ENCODE peak calls at places on chromosomes 11 and 22, in four cellular contexts. N is IMR-90, A is H1, B is fibroblast of lung. O is an unnamed sample. For H4K20me1, the result is how much of the 10 kb centered on the place peaks cover.

GRCh38 chr11:134022748-134023147 is 46.1 kb upstream of the JAM3 start:
- DNase-seq in N (no peak), A (no peak), B (no peak), O (no peak)

GRCh38 chr11:126664643-126665042 is 309.2 kb downstream of the ST3GAL4 start:
- DNase-seq in N (no peak), A (no peak), B (no peak), O (no peak)

GRCh38 chr11:65663634-65664200 is 1.0 kb upstream of the RELA start:
- DNase-seq in N (peak), A (no peak), B (peak), O (peak)

GRCh38 chr11:71477637-71478011 is 24.6 kb downstream of the NADSYN1 start:
- DNase-seq in N (no peak), A (peak), B (no peak), O (no peak)

GRCh38 chr11:16924826-16925494 is 89.3 kb downstream of the PLEKHA7 start:
- DNase-seq in N (no peak), A (peak), B (peak), O (no peak)

GRCh38 chr11:65423516-65424199 is 1.1 kb downstream of the NEAT1 start:
- DNase-seq in N (peak), A (no peak), B (peak), O (peak)

GRCh38 chr11:8252388-8252787 is 11.3 kb downstream of the LMO1 start:
- DNase-seq in N (no peak), A (peak), B (no peak), O (no peak)

GRCh38 chr11:128948583-128948982 is 5.9 kb upstream of the TP53AIP1 start:
- DNase-seq in N (no peak), A (no peak), B (no peak), O (no peak)

GRCh38 chr11:1267441-1268100 is 41.9 kb downstream of the TOLLIP start:
- DNase-seq in N (no peak), A (no peak), B (no peak), O (no peak)
- H4K20me1 ChIP-seq in N (under half), A (under half), B (under half), O (under half)

GRCh38 chr22:36344106-36344827 is 43.5 kb downstream of the MYH9 start:
- DNase-seq in N (no peak), A (no peak), B (no peak), O (no peak)
- H4K20me1 ChIP-seq in N (half or more), A (under half), B (under half), O (under half)

GRCh38 chr11:9855579-9856260 is 191.8 kb downstream of the SWAP70 start:
- DNase-seq in N (peak), A (no peak), B (peak), O (peak)
- H4K20me1 ChIP-seq in N (under half), A (under half), B (under half), O (under half)

GRCh38 chr22:45949258-45949870 is 27.6 kb downstream of the WNT7B start:
- DNase-seq in N (no peak), A (no peak), B (no peak), O (no peak)

GRCh38 chr22:45945621-45946020 is 31.3 kb downstream of the WNT7B start:
- DNase-seq in N (no peak), A (no peak), B (no peak), O (no peak)

GRCh38 chr22:45948081-45948648 is 28.8 kb downstream of the WNT7B start:
- DNase-seq in N (no peak), A (no peak), B (no peak), O (no peak)

GRCh38 chr22:45949921-45950320 is 27.0 kb downstream of the WNT7B start:
- DNase-seq in N (no peak), A (no peak), B (no peak), O (no peak)

GRCh38 chr22:45946805-45947600 is 30.0 kb downstream of the WNT7B start:
- DNase-seq in N (no peak), A (no peak), B (no peak), O (no peak)
- H4K20me1 ChIP-seq in N (under half), A (under half), B (under half), O (under half)

DNA sequence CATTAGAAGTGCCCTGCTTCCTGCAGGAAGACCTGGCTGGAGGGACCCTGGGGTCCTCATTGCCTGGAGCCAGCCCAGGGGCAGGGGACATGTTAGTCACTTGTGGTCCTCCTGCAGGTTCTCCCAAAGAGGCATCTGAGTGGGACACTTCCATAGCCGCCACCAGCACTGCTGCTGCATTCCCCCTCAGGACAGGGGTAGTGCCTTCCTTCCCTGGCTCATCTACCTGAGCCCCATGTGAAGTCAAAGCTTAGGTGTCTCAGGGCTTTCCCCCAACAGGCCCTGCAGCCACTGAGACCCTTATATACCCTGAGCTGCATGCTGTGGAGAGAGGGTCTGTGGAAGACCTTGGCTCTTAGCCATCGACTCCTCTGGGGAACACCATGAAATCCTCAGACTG is 45.0 kb upstream of the VPREB1 start:
- DNase-seq in N (no peak), A (no peak), B (no peak), O (no peak)
- H4K20me1 ChIP-seq in N (under half), A (under half), B (under half), O (under half)

O was measured in OCI-LY7.